ENCODE peak calls at places on chromosomes 1 and 21, in eight cellular contexts. J, I, A, P, R, O, F and V are unnamed samples.

GRCh38 chr1:150121236-150121862 is 28.4 kb upstream of the PLEKHO1 start:
- DNase-seq in O (no peak), J (no peak), R (no peak), A (no peak), P (no peak), I (no peak), F (no peak), V (no peak)

GRCh38 chr1:201348211-201348566 is 29.3 kb downstream of the TNNT2 start:
- DNase-seq in F (peak; percentile 71), O (no peak), I (no peak), P (no peak), J (peak; percentile 33), A (peak; percentile 52), R (peak; percentile 24), V (peak; percentile 77)

GRCh38 chr21:45542667-45543370 is 579 bp upstream of the SLC19A1 start:
- DNase-seq in O (no peak), J (no peak), I (no peak), F (no peak), R (no peak), P (no peak), A (peak; percentile 80), V (no peak)

GRCh38 chr1:109782927-109783326 is 19.2 kb upstream of the EPS8L3 start:
- DNase-seq in R (no peak), A (peak; percentile 26), I (no peak), J (no peak), P (no peak), F (no peak), O (no peak), V (no peak)

GRCh38 chr1:165443539-165444289 is 1.2 kb downstream of the RXRG start:
- DNase-seq in P (no peak), I (no peak), J (no peak), R (peak; percentile 70), F (no peak), A (no peak), O (no peak), V (no peak)

GRCh38 chr21:46082638-46083270 is 15.2 kb upstream of the COL6A2 start:
- DNase-seq in J (no peak), I (no peak), P (no peak), A (no peak), R (peak; percentile 14), O (no peak), F (no peak), V (no peak)

GRCh38 chr21:43916691-43917514 is 51.9 kb downstream of the AGPAT3 start:
- DNase-seq in O (peak; percentile 71), F (peak; percentile 81), A (no peak), R (no peak), I (no peak), J (no peak), P (no peak), V (peak; percentile 84)

GRCh38 chr1:183567584-183567983 is 22.7 kb downstream of the NCF2 start:
- DNase-seq in A (no peak), P (peak; percentile 51), F (peak; percentile 41), O (peak; percentile 17), J (no peak), I (no peak), R (peak; percentile 64), V (peak; percentile 57)

GRCh38 chr1:204713541-204713940 is 28.0 kb upstream of the LRRN2 start:
- DNase-seq in A (no peak), I (no peak), P (no peak), F (no peak), O (no peak), J (no peak), R (no peak), V (no peak)

GRCh38 chr1:232170909-232171308 is 459.0 kb downstream of the SIPA1L2 start:
- DNase-seq in R (no peak), I (no peak), A (no peak), O (no peak), F (no peak), P (no peak), J (no peak), V (no peak)

GRCh38 chr1:9903801-9904527 is 6.1 kb downstream of the CTNNBIP1 start:
- DNase-seq in O (no peak), I (no peak), R (no peak), F (no peak), A (no peak), P (no peak), J (no peak), V (no peak)

GRCh38 chr21:46608672-46609111 is 3.8 kb upstream of the S100B start:
- DNase-seq in R (no peak), A (no peak), I (no peak), J (no peak), O (peak; percentile 51), F (no peak), P (no peak), V (peak; percentile 45)

GRCh38 chr1:89587728-89588127 is 45.2 kb upstream of the LRRC8C start:
- DNase-seq in F (no peak), I (no peak), A (no peak), R (no peak), J (no peak), O (no peak), P (no peak), V (no peak)

GRCh38 chr1:236338096-236338495 is 56.0 kb upstream of the EDARADD start:
- DNase-seq in F (no peak), P (no peak), O (no peak), J (no peak), R (no peak), I (no peak), A (no peak), V (no peak)

GRCh38 chr1:45011837-45012638 is at the start of gene UROD:
- DNase-seq in A (peak; percentile 93), J (peak; percentile 92), O (peak; percentile 90), P (peak; percentile 93), R (peak; percentile 96), F (peak; percentile 94), I (peak; percentile 54), V (peak; percentile 94)

GRCh38 chr1:177185209-177185608 is 14.5 kb downstream of the BRINP2 start:
- DNase-seq in O (no peak), I (no peak), R (no peak), P (no peak), J (no peak), F (no peak), A (no peak), V (no peak)

GRCh38 chr1:8396083-8396911 is 78.4 kb downstream of the SLC45A1 start:
- DNase-seq in A (no peak), R (no peak), P (no peak), I (no peak), O (no peak), F (no peak), J (no peak), V (no peak)

DNA sequence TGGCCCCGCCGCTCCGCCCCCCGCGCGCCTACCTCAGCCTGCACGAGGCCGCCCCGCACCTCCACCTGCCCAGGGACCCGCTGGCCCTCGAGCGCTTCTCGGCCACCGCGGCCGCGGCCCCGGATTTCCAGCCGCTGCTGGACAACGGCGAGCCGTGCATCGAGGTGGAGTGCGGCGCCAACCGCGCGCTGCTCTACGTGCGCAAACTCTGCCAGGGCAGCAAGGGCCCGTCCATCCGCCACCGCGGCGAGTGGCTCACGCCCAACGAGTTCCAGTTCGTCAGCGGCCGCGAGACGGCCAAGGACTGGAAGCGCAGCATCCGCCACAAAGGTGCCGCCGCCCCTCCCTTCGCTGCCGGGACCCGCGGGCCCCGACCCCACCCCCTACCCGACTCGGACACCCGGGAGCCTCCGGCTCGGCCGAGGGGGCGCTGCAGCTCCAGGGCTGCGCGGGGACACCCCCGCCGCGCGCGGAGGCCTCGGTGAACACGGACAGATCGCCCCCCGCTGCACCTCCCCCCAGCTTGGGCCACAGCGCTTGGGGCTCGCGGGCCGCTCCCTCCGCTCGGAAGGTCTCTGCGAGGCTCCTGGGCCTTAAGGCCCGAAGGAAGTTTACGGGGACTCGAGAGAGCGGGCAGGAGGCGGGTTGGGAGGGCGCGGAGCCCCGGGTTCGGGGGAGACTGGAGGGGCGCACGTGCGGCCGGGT is 1.0 kb downstream of the SAMD11 start:
- DNase-seq in J (no peak), R (no peak), F (no peak), I (no peak), A (no peak), O (no peak), P (no peak), V (no peak)
- TF ChIP-seq CTCF in J (no peak), R (no peak), F (no peak), I (no peak), A (no peak), O (no peak), P (no peak), V (no peak)

DNA sequence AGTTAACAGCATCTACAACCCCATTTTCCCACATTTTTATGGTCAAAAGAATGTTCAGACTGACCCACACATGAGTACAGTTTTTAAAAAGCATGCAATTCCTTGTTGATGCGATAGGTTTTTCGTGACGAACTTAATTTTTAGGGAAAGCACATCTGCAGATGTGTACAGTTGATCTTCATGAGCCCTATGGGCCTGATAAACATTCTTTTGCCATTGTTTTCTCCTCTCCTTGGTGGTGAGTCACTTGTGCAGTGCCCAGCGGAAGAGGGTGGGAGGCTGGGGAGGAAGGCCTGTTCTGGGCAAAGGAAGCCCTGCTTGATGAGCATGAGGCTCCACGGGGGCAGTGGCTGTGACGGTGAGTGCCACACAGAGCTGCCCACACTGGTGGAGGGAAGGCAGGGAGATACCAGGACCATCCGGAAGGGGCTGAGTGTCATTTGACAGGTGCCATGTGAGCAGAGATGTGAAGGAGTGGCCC is 5.3 kb downstream of the ARF1 start:
- DNase-seq in I (no peak), O (no peak), J (peak; percentile 64), P (no peak), R (no peak), A (peak; percentile 46), F (no peak), V (no peak)
- TF ChIP-seq CTCF in I (no peak), O (no peak), J (no peak), P (no peak), R (no peak), A (no peak), F (no peak), V (no peak)

GRCh38 chr1:158752155-158752712 is 2.3 kb upstream of the OR6K6 start:
- DNase-seq in F (no peak), A (peak; percentile 38), R (no peak), I (no peak), J (no peak), O (no peak), P (no peak), V (no peak)

DNA sequence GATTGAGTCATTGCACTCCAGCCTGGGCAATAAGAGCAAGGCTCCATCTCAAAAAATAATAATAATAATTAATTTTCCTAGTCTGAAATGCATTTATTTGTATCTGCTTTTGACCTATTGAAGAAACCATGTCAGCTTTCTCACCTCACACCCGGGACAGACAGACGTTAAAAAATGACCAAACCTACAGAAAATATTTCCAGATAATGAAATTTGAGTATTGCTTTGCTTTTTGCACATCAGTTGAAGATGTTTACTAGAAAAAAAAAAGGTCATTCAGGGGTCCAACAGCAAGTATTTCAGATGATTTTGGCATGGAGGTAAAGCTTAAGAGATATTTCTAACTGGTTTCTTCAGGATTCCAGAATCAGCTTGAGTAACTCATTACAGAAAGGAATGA is at the start of gene OR6K6:
- DNase-seq in J (no peak), O (no peak), P (no peak), R (no peak), A (no peak), F (no peak), I (no peak), V (no peak)
- TF ChIP-seq CTCF in J (no peak), O (no peak), P (no peak), R (no peak), A (no peak), F (no peak), I (no peak), V (no peak)

DNA sequence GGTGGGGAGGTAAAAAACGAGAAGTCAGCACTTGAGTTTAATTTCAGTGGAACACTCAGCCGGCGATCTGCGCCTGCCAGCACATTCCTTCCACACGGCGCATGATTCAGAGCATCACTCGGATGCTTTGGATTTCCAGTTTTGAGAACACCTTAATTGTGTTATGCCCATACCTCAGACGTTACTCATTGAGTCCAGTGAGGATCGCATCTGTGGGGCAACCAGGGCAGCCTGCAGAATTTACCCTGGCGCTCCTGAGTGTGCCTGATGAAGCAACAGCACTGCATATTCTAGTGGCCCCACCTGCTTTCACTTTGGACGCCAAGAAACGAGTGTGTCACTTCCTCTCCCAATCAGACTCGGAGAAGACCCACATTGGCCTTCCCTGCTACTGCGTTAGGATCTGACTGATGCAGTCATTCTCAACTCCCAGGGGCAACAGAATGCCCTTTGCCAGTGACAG is 19.9 kb downstream of the FAM89A start:
- DNase-seq in P (no peak), O (no peak), F (no peak), R (no peak), J (peak; percentile 22), I (no peak), A (no peak), V (no peak)
- TF ChIP-seq CTCF in P (no peak), O (no peak), F (no peak), R (no peak), J (no peak), I (no peak), A (no peak), V (no peak)